ENCODE peak calls at places on chromosomes 6 and 20, in ten cellular contexts. One of them, this sample, is unnamed.

GRCh38 chr6:27720607-27721580 is 191.3 kb downstream of the OR2B2 start:
- DNase-seq in activated B cell treated with CpG ODN at 0.5 μM for 24 hours: no peak
- DNase-seq in BJ: no peak
- DNase-seq in GM12865: peak; percentile 85
- DNase-seq in thoracic aorta: no peak
- DNase-seq in A549: peak; percentile 69
- DNase-seq in lower lobe of right lung: no peak
- DNase-seq in CD4-positive, alpha-beta T cell: no peak
- DNase-seq in upper lobe of right lung: no peak
- DNase-seq in foreskin fibroblast: peak; percentile 8
- DNase-seq in this sample: no peak

GRCh38 chr6:9620263-9620662 is 794.6 kb downstream of the TFAP2A start:
- DNase-seq in activated B cell treated with CpG ODN at 0.5 μM for 24 hours: no peak
- DNase-seq in BJ: no peak
- DNase-seq in GM12865: peak; percentile 46
- DNase-seq in thoracic aorta: no peak
- DNase-seq in A549: no peak
- DNase-seq in lower lobe of right lung: no peak
- DNase-seq in CD4-positive, alpha-beta T cell: no peak
- DNase-seq in upper lobe of right lung: no peak
- DNase-seq in foreskin fibroblast: peak; percentile 7
- DNase-seq in this sample: no peak

GRCh38 chr6:132369526-132369925 is 31.7 kb downstream of the MOXD1 start:
- DNase-seq in activated B cell treated with CpG ODN at 0.5 μM for 24 hours: no peak
- DNase-seq in BJ: peak; percentile 37
- DNase-seq in GM12865: no peak
- DNase-seq in thoracic aorta: no peak
- DNase-seq in A549: no peak
- DNase-seq in lower lobe of right lung: no peak
- DNase-seq in CD4-positive, alpha-beta T cell: no peak
- DNase-seq in upper lobe of right lung: no peak
- DNase-seq in foreskin fibroblast: peak; percentile 68
- DNase-seq in this sample: no peak

GRCh38 chr6:151071295-151071694 is 168.5 kb upstream of the AKAP12 start:
- DNase-seq in activated B cell treated with CpG ODN at 0.5 μM for 24 hours: no peak
- DNase-seq in BJ: peak; percentile 73
- DNase-seq in GM12865: no peak
- DNase-seq in thoracic aorta: peak; percentile 39
- DNase-seq in A549: no peak
- DNase-seq in lower lobe of right lung: no peak
- DNase-seq in CD4-positive, alpha-beta T cell: no peak
- DNase-seq in upper lobe of right lung: no peak
- DNase-seq in foreskin fibroblast: peak; percentile 93
- DNase-seq in this sample: no peak

GRCh38 chr6:35363293-35363750 is 21.0 kb downstream of the PPARD start:
- DNase-seq in activated B cell treated with CpG ODN at 0.5 μM for 24 hours: no peak
- DNase-seq in BJ: peak; percentile 56
- DNase-seq in GM12865: no peak
- DNase-seq in thoracic aorta: no peak
- DNase-seq in A549: no peak
- DNase-seq in lower lobe of right lung: peak; percentile 68
- DNase-seq in CD4-positive, alpha-beta T cell: no peak
- DNase-seq in upper lobe of right lung: peak; percentile 76
- DNase-seq in foreskin fibroblast: peak; percentile 82
- DNase-seq in this sample: no peak

GRCh38 chr20:60053125-60053812 is 95.0 kb downstream of the CDH26 start:
- DNase-seq in activated B cell treated with CpG ODN at 0.5 μM for 24 hours: no peak
- DNase-seq in BJ: no peak
- DNase-seq in GM12865: no peak
- DNase-seq in thoracic aorta: no peak
- DNase-seq in A549: no peak
- DNase-seq in lower lobe of right lung: no peak
- DNase-seq in CD4-positive, alpha-beta T cell: no peak
- DNase-seq in upper lobe of right lung: no peak
- DNase-seq in foreskin fibroblast: no peak
- DNase-seq in this sample: no peak

GRCh38 chr20:58408603-58409246 is 19.7 kb downstream of the VAPB start:
- DNase-seq in activated B cell treated with CpG ODN at 0.5 μM for 24 hours: no peak
- DNase-seq in BJ: no peak
- DNase-seq in GM12865: peak; percentile 61
- DNase-seq in thoracic aorta: no peak
- DNase-seq in A549: no peak
- DNase-seq in lower lobe of right lung: no peak
- DNase-seq in CD4-positive, alpha-beta T cell: no peak
- DNase-seq in upper lobe of right lung: no peak
- DNase-seq in foreskin fibroblast: peak; percentile 16
- DNase-seq in this sample: no peak

GRCh38 chr6:124294572-124294971 is 490.9 kb downstream of the NKAIN2 start:
- DNase-seq in activated B cell treated with CpG ODN at 0.5 μM for 24 hours: no peak
- DNase-seq in BJ: no peak
- DNase-seq in GM12865: no peak
- DNase-seq in thoracic aorta: no peak
- DNase-seq in A549: no peak
- DNase-seq in lower lobe of right lung: no peak
- DNase-seq in CD4-positive, alpha-beta T cell: no peak
- DNase-seq in upper lobe of right lung: no peak
- DNase-seq in foreskin fibroblast: no peak
- DNase-seq in this sample: no peak

GRCh38 chr6:15793288-15793687 is 130.5 kb upstream of the DTNBP1 start:
- DNase-seq in activated B cell treated with CpG ODN at 0.5 μM for 24 hours: no peak
- DNase-seq in BJ: peak; percentile 27
- DNase-seq in GM12865: no peak
- DNase-seq in thoracic aorta: no peak
- DNase-seq in A549: no peak
- DNase-seq in lower lobe of right lung: no peak
- DNase-seq in CD4-positive, alpha-beta T cell: no peak
- DNase-seq in upper lobe of right lung: no peak
- DNase-seq in foreskin fibroblast: peak; percentile 50
- DNase-seq in this sample: no peak

GRCh38 chr6:15792842-15793241 is 130.0 kb upstream of the DTNBP1 start:
- DNase-seq in activated B cell treated with CpG ODN at 0.5 μM for 24 hours: no peak
- DNase-seq in BJ: no peak
- DNase-seq in GM12865: no peak
- DNase-seq in thoracic aorta: no peak
- DNase-seq in A549: no peak
- DNase-seq in lower lobe of right lung: no peak
- DNase-seq in CD4-positive, alpha-beta T cell: no peak
- DNase-seq in upper lobe of right lung: no peak
- DNase-seq in foreskin fibroblast: no peak
- DNase-seq in this sample: no peak

GRCh38 chr6:15793826-15794225 is 131.0 kb upstream of the DTNBP1 start:
- DNase-seq in activated B cell treated with CpG ODN at 0.5 μM for 24 hours: no peak
- DNase-seq in BJ: no peak
- DNase-seq in GM12865: no peak
- DNase-seq in thoracic aorta: no peak
- DNase-seq in A549: no peak
- DNase-seq in lower lobe of right lung: no peak
- DNase-seq in CD4-positive, alpha-beta T cell: no peak
- DNase-seq in upper lobe of right lung: no peak
- DNase-seq in foreskin fibroblast: no peak
- DNase-seq in this sample: no peak

GRCh38 chr6:15796130-15796766 is 133.4 kb upstream of the DTNBP1 start:
- DNase-seq in activated B cell treated with CpG ODN at 0.5 μM for 24 hours: no peak
- DNase-seq in BJ: no peak
- DNase-seq in GM12865: no peak
- DNase-seq in thoracic aorta: no peak
- DNase-seq in A549: no peak
- DNase-seq in lower lobe of right lung: no peak
- DNase-seq in CD4-positive, alpha-beta T cell: no peak
- DNase-seq in upper lobe of right lung: no peak
- DNase-seq in foreskin fibroblast: no peak
- DNase-seq in this sample: no peak

GRCh38 chr6:15791401-15792137 is 128.7 kb upstream of the DTNBP1 start:
- DNase-seq in activated B cell treated with CpG ODN at 0.5 μM for 24 hours: no peak
- DNase-seq in BJ: no peak
- DNase-seq in GM12865: no peak
- DNase-seq in thoracic aorta: no peak
- DNase-seq in A549: no peak
- DNase-seq in lower lobe of right lung: no peak
- DNase-seq in CD4-positive, alpha-beta T cell: no peak
- DNase-seq in upper lobe of right lung: no peak
- DNase-seq in foreskin fibroblast: no peak
- DNase-seq in this sample: no peak
- TF ChIP-seq CTCF in activated B cell treated with CpG ODN at 0.5 μM for 24 hours: no peak
- TF ChIP-seq CTCF in BJ: no peak
- TF ChIP-seq CTCF in GM12865: no peak
- TF ChIP-seq CTCF in thoracic aorta: no peak
- TF ChIP-seq CTCF in A549: no peak
- TF ChIP-seq CTCF in lower lobe of right lung: no peak
- TF ChIP-seq CTCF in CD4-positive, alpha-beta T cell: no peak
- TF ChIP-seq CTCF in upper lobe of right lung: no peak
- TF ChIP-seq CTCF in foreskin fibroblast: no peak
- TF ChIP-seq CTCF in this sample: no peak

GRCh38 chr6:153170511-153170910 is 39.4 kb upstream of the RGS17 start:
- DNase-seq in activated B cell treated with CpG ODN at 0.5 μM for 24 hours: no peak
- DNase-seq in BJ: no peak
- DNase-seq in GM12865: no peak
- DNase-seq in thoracic aorta: no peak
- DNase-seq in A549: peak; percentile 21
- DNase-seq in lower lobe of right lung: no peak
- DNase-seq in CD4-positive, alpha-beta T cell: no peak
- DNase-seq in upper lobe of right lung: no peak
- DNase-seq in foreskin fibroblast: peak; percentile 84
- DNase-seq in this sample: no peak

GRCh38 chr6:153172815-153173214 is 41.7 kb upstream of the RGS17 start:
- DNase-seq in activated B cell treated with CpG ODN at 0.5 μM for 24 hours: no peak
- DNase-seq in BJ: no peak
- DNase-seq in GM12865: no peak
- DNase-seq in thoracic aorta: no peak
- DNase-seq in A549: no peak
- DNase-seq in lower lobe of right lung: no peak
- DNase-seq in CD4-positive, alpha-beta T cell: no peak
- DNase-seq in upper lobe of right lung: no peak
- DNase-seq in foreskin fibroblast: no peak
- DNase-seq in this sample: no peak

GRCh38 chr6:153167026-153167891 is 36.2 kb upstream of the RGS17 start:
- DNase-seq in activated B cell treated with CpG ODN at 0.5 μM for 24 hours: no peak
- DNase-seq in BJ: peak; percentile 66
- DNase-seq in GM12865: no peak
- DNase-seq in thoracic aorta: no peak
- DNase-seq in A549: peak; percentile 50
- DNase-seq in lower lobe of right lung: no peak
- DNase-seq in CD4-positive, alpha-beta T cell: no peak
- DNase-seq in upper lobe of right lung: no peak
- DNase-seq in foreskin fibroblast: peak; percentile 90
- DNase-seq in this sample: no peak

GRCh38 chr6:153162646-153163045 is 31.6 kb upstream of the RGS17 start:
- DNase-seq in activated B cell treated with CpG ODN at 0.5 μM for 24 hours: no peak
- DNase-seq in BJ: no peak
- DNase-seq in GM12865: no peak
- DNase-seq in thoracic aorta: no peak
- DNase-seq in A549: no peak
- DNase-seq in lower lobe of right lung: no peak
- DNase-seq in CD4-positive, alpha-beta T cell: no peak
- DNase-seq in upper lobe of right lung: no peak
- DNase-seq in foreskin fibroblast: no peak
- DNase-seq in this sample: no peak

DNA sequence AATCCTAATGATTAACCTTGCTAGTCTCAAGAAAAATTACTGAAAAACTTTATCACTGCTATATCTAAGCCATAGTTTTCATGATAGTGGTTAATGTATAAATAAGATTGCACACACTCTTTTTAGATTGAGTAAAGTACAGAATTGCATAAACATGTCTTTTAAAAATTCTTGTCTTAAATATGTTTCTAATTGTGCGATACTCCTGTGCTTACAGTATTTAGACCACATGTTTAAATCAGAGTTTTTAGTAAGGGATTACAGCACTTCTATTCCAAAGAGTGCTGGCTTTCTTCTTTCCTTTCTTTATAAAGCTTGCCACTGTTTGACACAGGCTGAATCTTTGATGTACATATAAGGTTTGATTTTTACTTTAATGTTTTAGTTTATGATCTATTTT is 36.8 kb upstream of the RGS17 start:
- DNase-seq in activated B cell treated with CpG ODN at 0.5 μM for 24 hours: no peak
- DNase-seq in BJ: peak; percentile 21
- DNase-seq in GM12865: no peak
- DNase-seq in thoracic aorta: no peak
- DNase-seq in A549: peak; percentile 2
- DNase-seq in lower lobe of right lung: no peak
- DNase-seq in CD4-positive, alpha-beta T cell: no peak
- DNase-seq in upper lobe of right lung: no peak
- DNase-seq in foreskin fibroblast: no peak
- DNase-seq in this sample: no peak
- TF ChIP-seq CTCF in activated B cell treated with CpG ODN at 0.5 μM for 24 hours: no peak
- TF ChIP-seq CTCF in BJ: no peak
- TF ChIP-seq CTCF in GM12865: no peak
- TF ChIP-seq CTCF in thoracic aorta: no peak
- TF ChIP-seq CTCF in A549: no peak
- TF ChIP-seq CTCF in lower lobe of right lung: no peak
- TF ChIP-seq CTCF in CD4-positive, alpha-beta T cell: no peak
- TF ChIP-seq CTCF in upper lobe of right lung: no peak
- TF ChIP-seq CTCF in foreskin fibroblast: no peak
- TF ChIP-seq CTCF in this sample: no peak

DNA sequence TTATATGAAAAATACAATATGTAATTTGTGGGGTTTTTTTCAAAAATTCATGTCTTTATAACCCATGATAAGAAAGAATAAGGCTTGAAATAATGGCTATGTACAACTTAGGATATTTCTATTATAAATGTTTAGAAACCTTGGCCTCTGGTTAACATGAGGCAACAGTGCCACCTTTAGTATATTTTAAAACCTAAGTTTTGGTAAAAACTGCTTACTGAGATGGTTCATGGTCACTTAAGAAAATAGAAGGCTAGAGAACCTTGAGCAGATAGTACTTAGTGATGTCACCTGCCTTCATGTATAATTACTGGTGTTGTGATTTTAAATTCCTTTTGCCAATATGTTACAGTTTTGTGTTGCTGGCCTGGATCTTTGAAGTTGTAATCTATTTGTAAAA is 176.5 kb downstream of the ADGB start:
- DNase-seq in activated B cell treated with CpG ODN at 0.5 μM for 24 hours: no peak
- DNase-seq in BJ: no peak
- DNase-seq in GM12865: no peak
- DNase-seq in thoracic aorta: no peak
- DNase-seq in A549: no peak
- DNase-seq in lower lobe of right lung: no peak
- DNase-seq in CD4-positive, alpha-beta T cell: no peak
- DNase-seq in upper lobe of right lung: no peak
- DNase-seq in foreskin fibroblast: peak; percentile 10
- DNase-seq in this sample: no peak
- TF ChIP-seq CTCF in activated B cell treated with CpG ODN at 0.5 μM for 24 hours: no peak
- TF ChIP-seq CTCF in BJ: no peak
- TF ChIP-seq CTCF in GM12865: no peak
- TF ChIP-seq CTCF in thoracic aorta: no peak
- TF ChIP-seq CTCF in A549: no peak
- TF ChIP-seq CTCF in lower lobe of right lung: no peak
- TF ChIP-seq CTCF in CD4-positive, alpha-beta T cell: peak; percentile 28
- TF ChIP-seq CTCF in upper lobe of right lung: no peak
- TF ChIP-seq CTCF in foreskin fibroblast: no peak
- TF ChIP-seq CTCF in this sample: no peak

DNA sequence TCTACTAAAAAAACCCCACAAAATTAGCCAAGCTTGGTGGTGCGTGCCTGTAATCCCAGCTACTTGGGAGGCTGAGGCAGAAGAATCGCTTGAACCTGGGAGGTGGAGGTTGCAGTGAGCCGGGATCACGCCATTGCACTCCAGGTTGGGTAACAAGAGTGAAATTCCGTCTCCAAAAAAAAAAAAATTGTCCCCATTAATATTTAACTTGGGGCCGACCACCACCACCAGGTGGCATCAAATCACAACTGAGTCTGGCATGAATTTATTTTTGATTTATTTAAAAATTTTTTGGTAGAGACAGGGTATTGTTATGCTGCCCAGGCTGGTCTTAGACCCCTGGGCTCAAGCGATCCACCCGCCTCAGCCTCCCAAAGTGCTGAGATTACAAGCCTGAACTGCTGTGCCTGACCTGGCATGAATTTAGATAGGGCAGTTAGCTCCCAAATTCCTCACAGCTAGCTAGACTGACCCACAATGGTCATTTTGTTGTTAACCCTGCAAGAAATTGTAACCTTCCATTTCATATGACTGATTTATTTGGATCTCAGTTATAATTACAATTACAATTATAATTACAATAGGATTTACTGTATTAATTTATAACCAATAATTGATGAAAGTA is 17.1 kb upstream of the BEND3 start:
- DNase-seq in activated B cell treated with CpG ODN at 0.5 μM for 24 hours: no peak
- DNase-seq in BJ: no peak
- DNase-seq in GM12865: peak; percentile 43
- DNase-seq in thoracic aorta: no peak
- DNase-seq in A549: no peak
- DNase-seq in lower lobe of right lung: no peak
- DNase-seq in CD4-positive, alpha-beta T cell: no peak
- DNase-seq in upper lobe of right lung: no peak
- DNase-seq in foreskin fibroblast: peak; percentile 59
- DNase-seq in this sample: no peak
- TF ChIP-seq CTCF in activated B cell treated with CpG ODN at 0.5 μM for 24 hours: no peak
- TF ChIP-seq CTCF in BJ: peak; percentile 44
- TF ChIP-seq CTCF in GM12865: peak; percentile 34
- TF ChIP-seq CTCF in thoracic aorta: peak; percentile 20
- TF ChIP-seq CTCF in A549: peak; percentile 45
- TF ChIP-seq CTCF in lower lobe of right lung: peak; percentile 14
- TF ChIP-seq CTCF in CD4-positive, alpha-beta T cell: peak; percentile 31
- TF ChIP-seq CTCF in upper lobe of right lung: peak; percentile 41
- TF ChIP-seq CTCF in foreskin fibroblast: peak; percentile 40
- TF ChIP-seq CTCF in this sample: peak; percentile 84

This sample was measured in mesothelial cell of epicardium.